ENCODE peak calls at places on chromosomes 1 and 21, in four cellular contexts. One of them, this sample, is unnamed. For H3K4me1, the result is how much of the 10 kb centered on the place peaks cover.

GRCh38 chr1:75985827-75986226 is 53.6 kb upstream of the ASB17 start:
- DNase-seq in HepG2: no peak
- DNase-seq in GM12878: peak
- DNase-seq in K562: no peak
- DNase-seq in this sample: no peak

GRCh38 chr21:37047079-37047478 is 25.8 kb downstream of the PIGP start:
- DNase-seq in K562: no peak
- DNase-seq in GM12878: no peak
- DNase-seq in HepG2: no peak
- DNase-seq in this sample: no peak

GRCh38 chr1:96329121-96329520 is 392.5 kb upstream of the PTBP2 start:
- DNase-seq in HepG2: no peak
- DNase-seq in GM12878: no peak
- DNase-seq in K562: no peak
- DNase-seq in this sample: peak

GRCh38 chr1:23596382-23597358 is 37.4 kb upstream of the ID3 start:
- DNase-seq in GM12878: no peak
- DNase-seq in K562: peak
- DNase-seq in HepG2: no peak
- DNase-seq in this sample: no peak

GRCh38 chr1:243991650-243992049 is 59.4 kb upstream of the ZBTB18 start:
- DNase-seq in K562: no peak
- DNase-seq in GM12878: no peak
- DNase-seq in HepG2: no peak
- DNase-seq in this sample: no peak

GRCh38 chr1:98035587-98035986 is 114.8 kb upstream of the DPYD start:
- DNase-seq in K562: no peak
- DNase-seq in HepG2: no peak
- DNase-seq in GM12878: no peak
- DNase-seq in this sample: no peak

GRCh38 chr1:150256549-150257341 is 829 bp upstream of the CA14 start:
- DNase-seq in K562: no peak
- DNase-seq in HepG2: peak
- DNase-seq in GM12878: no peak
- DNase-seq in this sample: no peak

GRCh38 chr1:76254165-76255043 is 179.9 kb downstream of the ST6GALNAC3 start:
- DNase-seq in GM12878: no peak
- DNase-seq in HepG2: no peak
- DNase-seq in K562: no peak
- DNase-seq in this sample: peak

GRCh38 chr1:224800486-224801119 is 128.9 kb upstream of the DNAH14 start:
- DNase-seq in GM12878: no peak
- DNase-seq in K562: no peak
- DNase-seq in HepG2: no peak
- DNase-seq in this sample: no peak

GRCh38 chr1:108639899-108640560 is 20.9 kb downstream of the HENMT1 start:
- DNase-seq in K562: peak
- DNase-seq in GM12878: no peak
- DNase-seq in HepG2: peak
- DNase-seq in this sample: no peak

GRCh38 chr1:245301162-245301580 is 146.4 kb downstream of the KIF26B start:
- DNase-seq in K562: no peak
- DNase-seq in GM12878: no peak
- DNase-seq in HepG2: no peak
- DNase-seq in this sample: peak

GRCh38 chr21:20276377-20276776 is 721.8 kb upstream of the NCAM2 start:
- DNase-seq in GM12878: no peak
- DNase-seq in K562: no peak
- DNase-seq in HepG2: no peak
- DNase-seq in this sample: no peak

GRCh38 chr1:24321712-24322635 is 2.8 kb downstream of the GRHL3 start:
- DNase-seq in K562: peak
- DNase-seq in HepG2: no peak
- DNase-seq in GM12878: no peak
- DNase-seq in this sample: peak

GRCh38 chr1:21238141-21238800 is 52.0 kb downstream of the ECE1 start:
- DNase-seq in GM12878: no peak
- DNase-seq in K562: no peak
- DNase-seq in HepG2: no peak
- DNase-seq in this sample: no peak

GRCh38 chr21:40704141-40704540 is 142.8 kb downstream of the DSCAM start:
- DNase-seq in K562: no peak
- DNase-seq in GM12878: no peak
- DNase-seq in HepG2: no peak
- DNase-seq in this sample: no peak

GRCh38 chr1:201436461-201436860 is 14.9 kb upstream of the TNNI1 start:
- DNase-seq in HepG2: peak
- DNase-seq in GM12878: no peak
- DNase-seq in K562: peak
- DNase-seq in this sample: no peak

GRCh38 chr1:228007801-228008341 is 1.1 kb downstream of the WNT3A start:
- DNase-seq in HepG2: no peak
- DNase-seq in GM12878: no peak
- DNase-seq in K562: no peak
- DNase-seq in this sample: no peak

GRCh38 chr1:201405484-201405831 is 6.3 kb upstream of the LAD1 start:
- DNase-seq in GM12878: peak
- DNase-seq in K562: no peak
- DNase-seq in HepG2: peak
- DNase-seq in this sample: no peak

GRCh38 chr1:100657876-100658715 is 61.4 kb upstream of the VCAM1 start:
- DNase-seq in HepG2: peak
- DNase-seq in K562: no peak
- DNase-seq in GM12878: no peak
- DNase-seq in this sample: peak

GRCh38 chr1:22930235-22930912 is 42.3 kb downstream of the LACTBL1 start:
- DNase-seq in HepG2: peak
- DNase-seq in K562: peak
- DNase-seq in GM12878: no peak
- DNase-seq in this sample: peak

GRCh38 chr1:47785561-47786271 is 211.5 kb downstream of the TRABD2B start:
- DNase-seq in K562: no peak
- DNase-seq in GM12878: no peak
- DNase-seq in HepG2: peak
- DNase-seq in this sample: no peak

GRCh38 chr1:28173151-28173979 is 3.1 kb downstream of the PTAFR start:
- DNase-seq in HepG2: peak
- DNase-seq in GM12878: no peak
- DNase-seq in K562: peak
- DNase-seq in this sample: no peak
- H3K9ac ChIP-seq in HepG2: no peak
- H3K9ac ChIP-seq in GM12878: peak
- H3K9ac ChIP-seq in K562: no peak
- H3K9ac ChIP-seq in this sample: no peak

GRCh38 chr1:203682401-203683383 is 56.1 kb downstream of the ATP2B4 start:
- DNase-seq in GM12878: no peak
- DNase-seq in HepG2: peak
- DNase-seq in K562: peak
- DNase-seq in this sample: peak
- TF ChIP-seq MYC in GM12878: no peak
- TF ChIP-seq MYC in HepG2: no peak
- TF ChIP-seq MYC in K562: no peak
- TF ChIP-seq MYC in this sample: no peak

GRCh38 chr1:175367039-175367758 is 174.6 kb upstream of the KIAA0040 start:
- DNase-seq in K562: no peak
- DNase-seq in GM12878: no peak
- DNase-seq in HepG2: no peak
- DNase-seq in this sample: no peak
- H3K4me1 ChIP-seq in K562: under half
- H3K4me1 ChIP-seq in GM12878: under half
- H3K4me1 ChIP-seq in HepG2: under half
- H3K4me1 ChIP-seq in this sample: under half

GRCh38 chr1:25744140-25744581 is 55.8 kb upstream of the SELENON start:
- DNase-seq in K562: peak
- DNase-seq in GM12878: no peak
- DNase-seq in HepG2: no peak
- DNase-seq in this sample: peak
- H3K9ac ChIP-seq in K562: no peak
- H3K9ac ChIP-seq in GM12878: no peak
- H3K9ac ChIP-seq in HepG2: no peak
- H3K9ac ChIP-seq in this sample: no peak